ENCODE peak calls at places on chromosomes 1 and 21, in ten cellular contexts. S is transverse colon; K is endothelial cell; T is ovary; O is astrocyte of the spinal cord; G is breast epithelium; H is Calu3; A is lung; Y is progenitor cell of endocrine pancreas; L is CD8-positive, alpha-beta T cell. E is an unnamed sample.
A peak's percentile ranks its signal among the peaks of the same experiment; 100 is the strongest.

GRCh38 chr1:215277537-215277936 is 195.0 kb downstream of the KCNK2 start:
- DNase-seq in S (no peak), K (no peak), T (no peak), O (peak; percentile 38), G (no peak), H (no peak), A (no peak), Y (no peak), L (no peak), E (no peak)

GRCh38 chr1:157245823-157246222 is 107.6 kb upstream of the ETV3 start:
- DNase-seq in S (no peak), K (no peak), T (no peak), O (no peak), G (no peak), H (no peak), A (no peak), Y (no peak), L (no peak), E (no peak)

GRCh38 chr1:24934300-24935195 is 4.5 kb upstream of the RUNX3 start:
- DNase-seq in S (no peak), K (no peak), T (no peak), O (no peak), G (no peak), H (no peak), A (no peak), Y (no peak), L (no peak), E (no peak)

GRCh38 chr21:32182449-32182848 is 96.4 kb downstream of the MIS18A start:
- DNase-seq in S (no peak), K (no peak), T (no peak), O (no peak), G (no peak), H (no peak), A (peak; percentile 16), Y (no peak), L (no peak), E (no peak)

GRCh38 chr1:100597069-100597741 is 59.3 kb downstream of the GPR88 start:
- DNase-seq in S (no peak), K (no peak), T (no peak), O (peak; percentile 91), G (no peak), H (no peak), A (no peak), Y (no peak), L (no peak), E (no peak)

GRCh38 chr1:63615809-63616420 is 22.7 kb downstream of the PGM1 start:
- DNase-seq in S (peak; percentile 52), K (peak; percentile 77), T (no peak), O (peak; percentile 81), G (peak; percentile 59), H (peak; percentile 79), A (peak; percentile 62), Y (peak; percentile 57), L (peak; percentile 55), E (peak; percentile 35)

GRCh38 chr1:7930547-7931445 is 9.8 kb downstream of the TNFRSF9 start:
- DNase-seq in S (no peak), K (no peak), T (no peak), O (no peak), G (no peak), H (no peak), A (no peak), Y (no peak), L (no peak), E (no peak)

GRCh38 chr1:115426271-115426771 is 88.3 kb upstream of the NGF start:
- DNase-seq in S (no peak), K (peak; percentile 17), T (peak; percentile 40), O (peak; percentile 80), G (no peak), H (peak; percentile 43), A (no peak), Y (no peak), L (no peak), E (no peak)

GRCh38 chr1:170126691-170127090 is 19.1 kb upstream of the NTMT2 start:
- DNase-seq in S (no peak), K (no peak), T (no peak), O (peak; percentile 65), G (no peak), H (no peak), A (no peak), Y (no peak), L (no peak), E (no peak)

GRCh38 chr1:25676488-25676887 is 59.9 kb downstream of the MAN1C1 start:
- DNase-seq in S (no peak), K (no peak), T (no peak), O (no peak), G (no peak), H (no peak), A (no peak), Y (no peak), L (no peak), E (no peak)

GRCh38 chr21:33384851-33385331 is 18.3 kb upstream of the IFNGR2 start:
- DNase-seq in S (no peak), K (no peak), T (no peak), O (no peak), G (no peak), H (no peak), A (no peak), Y (no peak), L (peak; percentile 11), E (no peak)

GRCh38 chr21:33383056-33383888 is 19.9 kb upstream of the IFNGR2 start:
- DNase-seq in S (peak; percentile 81), K (no peak), T (peak; percentile 74), O (peak; percentile 83), G (peak; percentile 59), H (peak; percentile 76), A (peak; percentile 58), Y (no peak), L (peak; percentile 56), E (peak; percentile 61)

GRCh38 chr21:33388188-33388587 is 15.0 kb upstream of the IFNGR2 start:
- DNase-seq in S (no peak), K (no peak), T (no peak), O (no peak), G (no peak), H (no peak), A (no peak), Y (no peak), L (no peak), E (no peak)

GRCh38 chr21:33390479-33390878 is 12.7 kb upstream of the IFNGR2 start:
- DNase-seq in S (no peak), K (no peak), T (no peak), O (no peak), G (no peak), H (no peak), A (no peak), Y (no peak), L (no peak), E (no peak)

GRCh38 chr21:33386222-33386784 is 16.9 kb upstream of the IFNGR2 start:
- DNase-seq in S (no peak), K (peak; percentile 25), T (no peak), O (no peak), G (no peak), H (no peak), A (no peak), Y (no peak), L (no peak), E (no peak)
- TF ChIP-seq CTCF in S (no peak), K (no peak), T (no peak), O (peak; percentile 51), G (no peak), H (no peak), A (no peak), Y (peak; percentile 28), L (no peak), E (no peak)

DNA sequence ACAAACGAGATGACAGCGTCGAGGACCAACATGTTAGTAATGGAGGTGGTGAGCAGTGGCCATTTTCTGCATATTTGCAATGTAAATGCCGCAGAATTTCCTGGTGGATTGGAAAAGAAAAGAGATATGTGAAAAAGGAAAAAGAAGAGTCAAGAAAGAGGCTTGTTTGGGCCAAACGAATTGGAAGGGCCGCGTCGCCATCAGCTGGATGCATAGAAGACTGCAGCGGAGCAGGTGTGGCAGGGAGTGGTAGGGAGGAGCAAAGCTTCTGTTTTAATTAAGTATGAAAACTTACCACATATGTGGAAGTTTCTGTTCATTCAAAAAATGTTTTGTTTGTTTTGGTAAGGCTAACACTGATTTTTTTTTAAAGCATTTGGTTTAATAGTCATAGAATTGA is 690.7 kb downstream of the NCAM2 start:
- DNase-seq in S (no peak), K (peak; percentile 31), T (no peak), O (peak; percentile 52), G (no peak), H (no peak), A (no peak), Y (no peak), L (no peak), E (no peak)
- TF ChIP-seq CTCF in S (no peak), K (no peak), T (no peak), O (peak; percentile 71), G (no peak), H (no peak), A (no peak), Y (peak; percentile 43), L (no peak), E (no peak)

GRCh38 chr1:88936223-88936523 is 44.8 kb upstream of the GTF2B start:
- DNase-seq in S (no peak), K (no peak), T (no peak), O (no peak), G (no peak), H (no peak), A (no peak), Y (no peak), L (no peak), E (no peak)

GRCh38 chr1:88936760-88937342 is 45.5 kb upstream of the GTF2B start:
- DNase-seq in S (no peak), K (no peak), T (no peak), O (no peak), G (no peak), H (no peak), A (no peak), Y (no peak), L (no peak), E (no peak)

GRCh38 chr1:88935522-88936222 is 44.3 kb upstream of the GTF2B start:
- DNase-seq in S (no peak), K (peak; percentile 15), T (no peak), O (peak; percentile 40), G (no peak), H (peak; percentile 10), A (no peak), Y (no peak), L (no peak), E (no peak)
- TF ChIP-seq CTCF in S (peak; percentile 74), K (peak; percentile 93), T (peak; percentile 53), O (peak; percentile 58), G (peak; percentile 49), H (peak; percentile 29), A (peak; percentile 38), Y (peak; percentile 81), L (peak; percentile 81), E (no peak)

GRCh38 chr1:207751790-207752455 is at the start of gene CD46:
- DNase-seq in S (peak; percentile 98), K (peak; percentile 95), T (peak; percentile 96), O (peak; percentile 93), G (peak; percentile 96), H (peak; percentile 99), A (peak; percentile 97), Y (peak; percentile 93), L (peak; percentile 91), E (peak; percentile 81)
- TF ChIP-seq CTCF in S (no peak), K (no peak), T (no peak), O (no peak), G (no peak), H (no peak), A (no peak), Y (no peak), L (no peak), E (no peak)

DNA sequence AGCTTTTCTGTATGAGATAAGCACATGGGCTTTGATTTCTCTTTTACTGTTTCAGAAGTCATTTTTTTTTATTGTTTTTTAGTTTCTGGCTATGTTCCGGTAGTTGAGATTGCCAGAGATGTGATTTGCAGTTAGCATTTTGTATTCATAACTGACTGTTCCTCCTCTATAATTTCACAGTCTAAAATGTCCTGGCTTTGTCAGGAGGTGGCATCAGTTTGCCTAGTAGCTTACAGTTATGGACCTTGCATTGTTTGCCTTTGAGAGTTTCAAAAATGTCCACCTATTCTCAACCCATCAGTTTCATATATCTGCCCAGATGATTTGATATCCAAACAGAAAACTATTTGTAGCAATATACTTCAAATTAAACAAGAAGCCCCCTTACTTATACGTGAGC is 39.5 kb upstream of the ST6GALNAC3 start:
- DNase-seq in S (no peak), K (no peak), T (no peak), O (no peak), G (no peak), H (peak; percentile 17), A (no peak), Y (no peak), L (no peak), E (no peak)
- TF ChIP-seq CTCF in S (peak; percentile 46), K (no peak), T (no peak), O (peak; percentile 16), G (no peak), H (peak; percentile 16), A (no peak), Y (peak; percentile 12), L (no peak), E (no peak)